ENCODE peak calls at places on chromosomes 12 and 14, in four cellular contexts. W is GM12878, K is HCT116, M is HepG2. B is an unnamed sample.

GRCh38 chr12:2769866-2770533 is 24.8 kb upstream of the FKBP4 start:
- DNase-seq in W (no peak), K (no peak), M (no peak), B (no peak)

GRCh38 chr14:101977311-101978071 is 13.1 kb downstream of the DYNC1H1 start:
- DNase-seq in W (no peak), K (no peak), M (no peak), B (no peak)

GRCh38 chr14:96676161-96676560 is 121.0 kb upstream of the VRK1 start:
- DNase-seq in W (no peak), K (no peak), M (no peak), B (no peak)

GRCh38 chr12:79689477-79690155 is 1.1 kb downstream of the PAWR start:
- DNase-seq in W (no peak), K (no peak), M (peak), B (peak)

GRCh38 chr12:57430117-57430930 is 519 bp downstream of the R3HDM2 start:
- DNase-seq in W (no peak), K (no peak), M (no peak), B (peak)

GRCh38 chr12:41225179-41225578 is 37.1 kb downstream of the PDZRN4 start:
- DNase-seq in W (no peak), K (no peak), M (no peak), B (no peak)

GRCh38 chr12:58521152-58521551 is 399.2 kb downstream of the LRIG3 start:
- DNase-seq in W (no peak), K (no peak), M (no peak), B (no peak)

GRCh38 chr12:94326727-94327126 is 132.9 kb downstream of the CEP83 start:
- DNase-seq in W (no peak), K (no peak), M (no peak), B (no peak)

GRCh38 chr12:43267782-43268181 is 284.2 kb downstream of the ADAMTS20 start:
- DNase-seq in W (no peak), K (no peak), M (no peak), B (peak)

GRCh38 chr14:66105819-66106218 is 380.4 kb upstream of the CCDC196 start:
- DNase-seq in W (no peak), K (no peak), M (no peak), B (no peak)

GRCh38 chr12:75390156-75390898 is 562 bp upstream of the GLIPR1L2 start:
- DNase-seq in W (no peak), K (no peak), M (no peak), B (no peak)

GRCh38 chr14:51822499-51822898 is 37.9 kb upstream of the GNG2 start:
- DNase-seq in W (no peak), K (no peak), M (no peak), B (no peak)

GRCh38 chr14:32054536-32054935 is 22.6 kb upstream of the ARHGAP5 start:
- DNase-seq in W (no peak), K (no peak), M (no peak), B (no peak)

GRCh38 chr12:46835785-46836184 is 10.0 kb upstream of the SLC38A4 start:
- DNase-seq in W (no peak), K (no peak), M (no peak), B (no peak)

GRCh38 chr12:46830731-46831334 is 5.0 kb upstream of the SLC38A4 start:
- DNase-seq in W (no peak), K (no peak), M (no peak), B (peak)

GRCh38 chr12:46825526-46826414 is at the start of gene SLC38A4:
- DNase-seq in W (no peak), K (no peak), M (peak), B (peak)

GRCh38 chr12:46832084-46832704 is 6.4 kb upstream of the SLC38A4 start:
- DNase-seq in W (no peak), K (no peak), M (no peak), B (peak)

DNA sequence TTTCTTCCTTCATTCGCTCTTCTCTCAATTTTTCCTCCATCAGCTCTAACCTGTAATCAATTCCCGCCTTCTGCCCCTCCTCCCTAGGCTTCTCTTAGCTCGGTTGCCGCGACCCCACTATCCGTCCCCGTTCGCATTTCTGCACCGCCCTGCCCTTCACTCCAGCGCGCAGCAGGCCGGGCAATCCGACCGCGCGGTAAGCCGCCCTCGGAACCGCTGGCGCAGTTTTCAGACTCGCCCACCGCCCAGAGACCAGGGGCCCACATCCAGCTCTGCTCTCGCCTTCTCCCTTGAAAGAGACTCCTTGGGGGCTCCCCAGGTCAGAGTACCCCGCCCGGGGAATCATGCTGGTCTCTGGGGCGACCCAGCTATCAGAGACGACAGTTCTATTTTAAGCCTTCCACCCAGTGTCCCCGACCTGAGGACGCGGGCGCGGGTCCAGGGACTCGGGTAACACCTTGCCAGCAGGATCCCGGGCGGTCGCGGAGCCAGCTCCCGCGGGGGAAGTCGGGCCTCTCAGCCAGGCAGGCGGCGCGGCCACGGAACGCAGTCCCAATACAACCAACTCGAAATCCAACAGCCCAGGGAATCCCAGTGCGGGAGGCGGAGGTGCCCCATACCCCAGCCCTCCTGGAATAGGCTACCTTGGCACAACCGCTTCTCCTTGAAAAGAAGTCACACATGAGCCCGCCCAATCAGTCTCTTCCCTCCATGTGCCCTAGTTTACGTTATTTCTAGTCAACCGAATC is 5.7 kb upstream of the SLC38A4 start:
- DNase-seq in W (no peak), K (no peak), M (no peak), B (peak)
- TF ChIP-seq EZH2 in W (no peak), K (no peak), M (no peak), B (peak)

GRCh38 chr12:34124608-34125007 is 102.3 kb downstream of the ALG10 start:
- DNase-seq in W (no peak), K (no peak), M (no peak), B (no peak)
- TF ChIP-seq REST in W (no peak), K (no peak), M (no peak), B (no peak)

GRCh38 chr14:37598973-37599526 is 3.6 kb downstream of the TTC6 start:
- DNase-seq in W (no peak), K (no peak), M (no peak), B (no peak)

GRCh38 chr14:37599527-37600368 is 4.3 kb downstream of the TTC6 start:
- DNase-seq in W (no peak), K (no peak), M (no peak), B (peak)

GRCh38 chr14:37596790-37597189 is 1.4 kb downstream of the TTC6 start:
- DNase-seq in W (no peak), K (no peak), M (no peak), B (no peak)

GRCh38 chr14:37597538-37598084 is 2.2 kb downstream of the TTC6 start:
- DNase-seq in W (no peak), K (no peak), M (no peak), B (peak)

DNA sequence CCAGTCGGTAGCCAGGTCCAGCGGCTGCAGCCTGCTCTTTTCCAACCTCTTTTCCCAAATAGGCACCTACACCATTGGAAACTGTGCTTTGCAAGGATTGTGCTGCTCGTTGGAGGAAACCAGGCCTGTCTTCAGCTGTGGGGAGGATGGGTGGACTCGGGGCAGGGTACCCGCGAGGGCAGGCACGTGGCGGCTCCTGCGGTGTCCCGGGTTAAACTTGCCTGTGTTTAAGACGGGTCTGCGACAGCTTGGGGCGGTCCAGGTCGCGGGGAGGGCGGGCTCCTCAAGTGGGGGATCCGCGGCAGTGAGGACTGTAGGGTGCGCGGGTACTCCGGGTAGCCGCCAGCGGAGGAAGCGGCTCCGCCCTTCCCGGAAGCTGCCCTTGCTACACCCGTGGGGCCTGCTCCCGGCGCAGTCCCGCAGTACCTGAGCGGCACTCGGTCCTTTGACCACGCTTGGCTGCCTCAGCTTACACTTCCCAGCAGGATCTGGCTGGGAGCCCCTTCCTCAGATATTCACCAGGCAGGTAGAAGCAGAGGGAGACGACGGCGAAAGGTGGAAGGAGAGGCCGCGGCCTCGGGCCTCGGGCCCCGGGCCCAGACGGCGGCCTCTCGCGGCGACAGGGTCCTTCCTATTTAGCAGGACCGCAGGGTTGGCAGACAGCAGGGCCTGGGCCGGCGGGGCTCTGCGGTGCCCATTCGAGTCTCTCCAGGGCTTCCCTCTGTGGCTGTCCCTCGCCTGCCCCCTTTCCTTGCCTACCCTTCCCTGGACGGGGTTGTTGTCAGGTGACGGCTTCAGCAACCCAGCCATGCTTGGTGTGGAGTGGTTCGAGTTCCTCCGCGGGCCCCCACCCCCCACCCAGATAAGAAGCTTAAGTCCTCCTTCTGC is 2.9 kb downstream of the TTC6 start:
- DNase-seq in W (no peak), K (no peak), M (no peak), B (peak)
- TF ChIP-seq EZH2 in W (no peak), K (no peak), M (no peak), B (peak)

GRCh38 chr12:109939504-109939903 is 39.4 kb downstream of the TCHP start:
- DNase-seq in W (no peak), K (no peak), M (no peak), B (no peak)
- TF ChIP-seq REST in W (no peak), K (no peak), M (no peak), B (no peak)

GRCh38 chr14:57866199-57866755 is 385 bp upstream of the SLC35F4 start:
- DNase-seq in W (no peak), K (no peak), M (no peak), B (peak)

GRCh38 chr14:57863471-57863870 is 2.4 kb downstream of the SLC35F4 start:
- DNase-seq in W (no peak), K (no peak), M (no peak), B (no peak)

GRCh38 chr14:57869530-57870088 is 3.7 kb upstream of the SLC35F4 start:
- DNase-seq in W (no peak), K (no peak), M (no peak), B (peak)

GRCh38 chr14:57865066-57865449 is 834 bp downstream of the SLC35F4 start:
- DNase-seq in W (no peak), K (no peak), M (no peak), B (no peak)

GRCh38 chr14:57865450-57866198 is at the start of gene SLC35F4:
- DNase-seq in W (no peak), K (no peak), M (no peak), B (peak)
- TF ChIP-seq EZH2 in W (no peak), K (no peak), M (no peak), B (no peak)

GRCh38 chr14:36507847-36508417 is 12.1 kb downstream of the NKX2-1 start:
- DNase-seq in W (no peak), K (no peak), M (no peak), B (peak)

GRCh38 chr14:36504805-36505192 is 15.2 kb downstream of the NKX2-1 start:
- DNase-seq in W (no peak), K (no peak), M (no peak), B (peak)

GRCh38 chr14:36506732-36507614 is 13.1 kb downstream of the NKX2-1 start:
- DNase-seq in W (no peak), K (no peak), M (no peak), B (no peak)

GRCh38 chr14:36505193-36505815 is 14.7 kb downstream of the NKX2-1 start:
- DNase-seq in W (no peak), K (no peak), M (no peak), B (peak)

GRCh38 chr14:36505892-36506731 is 13.9 kb downstream of the NKX2-1 start:
- DNase-seq in W (no peak), K (no peak), M (no peak), B (peak)
- TF ChIP-seq REST in W (no peak), K (no peak), M (no peak), B (peak)

DNA sequence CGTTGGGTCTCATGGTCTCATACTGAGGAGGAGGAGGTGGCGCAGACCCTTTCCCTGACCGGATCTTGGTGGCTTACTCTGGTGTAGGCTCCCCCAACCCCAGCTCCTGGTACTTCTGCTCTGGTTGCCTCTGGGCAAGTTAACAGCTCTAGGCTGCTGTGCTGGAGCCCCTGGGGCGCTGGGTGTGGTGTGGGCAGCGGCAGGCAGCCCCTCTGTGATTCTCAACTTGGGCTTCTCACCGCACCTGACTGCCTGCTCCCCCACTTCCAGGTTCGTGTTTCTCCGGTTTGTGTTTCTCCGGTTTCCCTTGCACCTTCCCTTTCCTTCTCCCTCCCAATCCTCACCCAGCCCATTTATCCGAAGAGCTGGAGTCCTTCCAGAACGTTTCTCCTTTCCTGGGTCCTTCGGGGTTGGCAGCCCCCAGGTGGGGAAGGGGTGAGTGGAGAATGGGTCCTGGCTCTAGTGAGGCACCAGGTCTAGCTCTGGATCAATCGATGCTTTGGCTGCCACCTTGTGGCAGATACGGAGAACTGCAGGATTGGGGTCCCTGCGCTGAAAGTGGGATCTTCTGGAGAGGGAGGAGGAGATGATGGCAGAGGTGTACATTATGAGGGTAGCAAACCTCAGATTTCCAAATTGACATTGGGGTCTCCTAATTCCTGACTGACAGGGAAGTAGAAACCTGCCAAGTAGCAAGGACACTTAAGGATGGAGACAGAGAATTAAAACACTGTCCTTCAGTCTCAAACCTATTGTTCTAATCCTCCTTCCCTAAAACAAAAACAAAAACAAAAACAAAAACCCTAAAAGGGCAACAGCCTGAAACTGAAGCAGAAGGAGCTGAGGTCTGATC is 8.3 kb downstream of the CISTR start:
- DNase-seq in W (no peak), K (no peak), M (peak), B (peak)
- TF ChIP-seq EZH2 in W (no peak), K (no peak), M (peak), B (peak)

DNA sequence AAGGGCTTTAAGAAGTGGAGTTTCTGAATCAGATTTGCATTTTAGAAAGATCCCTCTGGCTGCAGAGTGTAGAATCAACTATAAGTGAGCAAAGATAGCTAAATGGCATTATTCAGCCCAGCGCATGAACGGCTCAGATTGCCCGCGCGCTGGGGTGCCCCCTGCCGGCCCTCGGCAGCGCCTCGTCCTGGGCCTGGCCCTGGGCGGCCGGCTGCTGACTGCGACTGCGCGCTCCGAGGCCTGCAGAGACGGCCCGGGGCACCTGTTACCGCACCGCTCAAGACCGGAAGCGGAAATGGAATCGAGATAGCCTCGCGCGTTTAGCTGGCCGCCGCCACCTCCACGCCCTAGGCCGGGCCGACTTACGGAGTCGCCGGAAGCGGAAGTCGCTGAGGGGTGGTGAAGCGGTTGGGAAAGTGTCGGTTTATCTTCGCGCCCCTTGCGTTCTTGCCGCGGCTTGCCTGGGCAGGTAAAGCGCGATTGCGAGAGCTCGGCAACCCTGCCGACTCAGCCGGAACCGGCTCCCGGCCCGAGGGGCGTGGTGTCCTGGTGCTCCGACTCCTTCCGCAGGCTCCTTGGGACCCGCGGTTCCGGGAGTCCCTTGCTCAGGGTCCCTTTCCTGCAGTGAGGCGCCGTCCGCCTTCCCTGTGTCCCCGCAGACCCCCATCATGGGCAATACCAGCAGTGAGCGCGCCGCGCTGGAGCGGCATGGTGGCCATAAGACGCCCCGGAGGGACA is at the start of gene PRKAB1:
- DNase-seq in W (peak), K (peak), M (peak), B (peak)
- TF ChIP-seq REST in W (no peak), K (no peak), M (no peak), B (no peak)

GRCh38 chr14:104604461-104605449 is at the start of gene TMEM179:
- DNase-seq in W (no peak), K (no peak), M (peak), B (peak)
- TF ChIP-seq EZH2 in W (no peak), K (no peak), M (no peak), B (no peak)

B was measured in GM23338.